ENCODE peak calls at places on chromosomes 3 and 15, in six cellular contexts. O is CD4-positive, alpha-beta T cell; U is H1; E is WTC11; D is activated B cell treated with CpG ODN at 0.5 μM for 24 hours; W is transverse colon. T is an unnamed sample.

GRCh38 chr15:63538876-63539275 is 34.5 kb downstream of the USP3 start:
- DNase-seq in O (no peak), U (no peak), E (no peak), D (no peak), W (no peak), T (no peak)

GRCh38 chr3:176274161-176274560 is 923.1 kb downstream of the TBL1XR1 start:
- DNase-seq in O (no peak), U (no peak), E (no peak), D (no peak), W (no peak), T (no peak)

GRCh38 chr3:179026636-179027035 is 45.0 kb downstream of the ZMAT3 start:
- DNase-seq in O (no peak), U (no peak), E (no peak), D (no peak), W (no peak), T (no peak)

GRCh38 chr3:147906275-147906674 is 497.1 kb downstream of the ZIC1 start:
- DNase-seq in O (no peak), U (no peak), E (no peak), D (no peak), W (no peak), T (no peak)

GRCh38 chr15:57921371-57921770 is 144.1 kb downstream of the ALDH1A2 start:
- DNase-seq in O (no peak), U (no peak), E (no peak), D (no peak), W (no peak), T (no peak)

GRCh38 chr3:151299006-151299405 is 17.6 kb downstream of the GPR87 start:
- DNase-seq in O (no peak), U (no peak), E (no peak), D (no peak), W (no peak), T (no peak)

GRCh38 chr15:40441012-40441735 is 421 bp downstream of the BAHD1 start:
- DNase-seq in O (no peak), U (no peak), E (peak; percentile 75), D (no peak), W (no peak), T (peak; percentile 58)

GRCh38 chr15:80752204-80752603 is 27.0 kb upstream of the CEMIP start:
- DNase-seq in O (no peak), U (no peak), E (no peak), D (no peak), W (no peak), T (no peak)

GRCh38 chr3:60594025-60594424 is 657.2 kb downstream of the FHIT start:
- DNase-seq in O (no peak), U (no peak), E (no peak), D (no peak), W (peak; percentile 35), T (no peak)

GRCh38 chr3:147419062-147419701 is 10.0 kb downstream of the ZIC1 start:
- DNase-seq in O (no peak), U (peak; percentile 92), E (peak; percentile 94), D (no peak), W (no peak), T (no peak)

GRCh38 chr3:172980849-172981248 is 160.2 kb downstream of the SPATA16 start:
- DNase-seq in O (no peak), U (no peak), E (no peak), D (no peak), W (no peak), T (no peak)

GRCh38 chr3:172981407-172981983 is 159.5 kb downstream of the SPATA16 start:
- DNase-seq in O (no peak), U (no peak), E (no peak), D (no peak), W (no peak), T (no peak)

GRCh38 chr3:172984938-172985337 is 156.1 kb downstream of the SPATA16 start:
- DNase-seq in O (no peak), U (no peak), E (no peak), D (no peak), W (no peak), T (no peak)

GRCh38 chr3:172987268-172987667 is 153.8 kb downstream of the SPATA16 start:
- DNase-seq in O (no peak), U (no peak), E (peak; percentile 28), D (no peak), W (no peak), T (no peak)

GRCh38 chr3:172982731-172983364 is 158.2 kb downstream of the SPATA16 start:
- DNase-seq in O (no peak), U (no peak), E (no peak), D (no peak), W (no peak), T (no peak)
- TF ChIP-seq CTCF in O (no peak), U (no peak), E (no peak), D (no peak), W (no peak), T (no peak)

DNA sequence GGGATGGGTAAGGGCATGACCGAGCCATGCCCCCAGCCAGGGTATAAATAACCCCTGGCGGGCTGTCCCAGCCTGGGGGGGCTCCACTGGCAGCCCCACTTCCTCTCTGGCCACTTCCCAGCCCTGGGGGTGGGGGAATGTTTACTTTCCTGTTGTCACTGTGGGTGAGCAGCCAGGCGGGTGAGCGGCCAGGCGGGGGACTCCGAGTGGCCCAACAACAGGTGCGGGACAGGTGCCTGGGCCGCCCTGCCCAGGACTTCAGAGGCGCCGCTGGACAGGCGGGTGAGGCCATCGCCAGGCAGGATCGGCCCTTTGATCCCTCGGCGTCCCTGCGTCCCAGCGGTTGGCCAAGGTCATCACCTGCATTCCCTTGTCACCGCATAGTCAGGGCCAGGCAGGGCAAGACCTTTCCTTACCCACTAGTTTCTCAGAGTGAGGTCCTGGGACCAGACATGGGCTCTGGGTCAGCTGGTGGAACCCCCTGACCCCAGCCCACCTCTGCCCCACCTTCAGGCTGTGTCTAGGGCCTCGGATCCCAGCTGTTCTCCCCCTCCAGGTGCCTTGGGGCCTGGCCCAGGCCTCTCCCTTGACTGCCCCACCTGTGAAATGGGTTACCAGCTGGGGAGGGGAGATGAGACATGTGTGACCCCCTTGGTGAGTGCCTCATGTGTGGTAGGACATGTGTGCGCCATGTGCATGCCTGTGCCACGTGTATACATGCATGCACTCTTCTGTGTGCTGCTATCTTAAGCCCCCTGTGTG is 16.6 kb downstream of the SEMA3F start:
- DNase-seq in O (no peak), U (no peak), E (no peak), D (no peak), W (peak; percentile 60), T (no peak)
- TF ChIP-seq CTCF in O (no peak), U (no peak), E (no peak), D (no peak), W (no peak), T (no peak)

GRCh38 chr3:126937533-126938432 is 45.1 kb upstream of the PLXNA1 start:
- DNase-seq in O (no peak), U (no peak), E (no peak), D (no peak), W (no peak), T (no peak)

GRCh38 chr3:126936853-126937395 is 46.0 kb upstream of the PLXNA1 start:
- DNase-seq in O (no peak), U (no peak), E (no peak), D (no peak), W (no peak), T (no peak)

GRCh38 chr3:126938520-126939346 is 44.2 kb upstream of the PLXNA1 start:
- DNase-seq in O (no peak), U (no peak), E (no peak), D (no peak), W (peak; percentile 26), T (no peak)

GRCh38 chr3:126941721-126942270 is 41.1 kb upstream of the PLXNA1 start:
- DNase-seq in O (no peak), U (no peak), E (no peak), D (no peak), W (no peak), T (no peak)

DNA sequence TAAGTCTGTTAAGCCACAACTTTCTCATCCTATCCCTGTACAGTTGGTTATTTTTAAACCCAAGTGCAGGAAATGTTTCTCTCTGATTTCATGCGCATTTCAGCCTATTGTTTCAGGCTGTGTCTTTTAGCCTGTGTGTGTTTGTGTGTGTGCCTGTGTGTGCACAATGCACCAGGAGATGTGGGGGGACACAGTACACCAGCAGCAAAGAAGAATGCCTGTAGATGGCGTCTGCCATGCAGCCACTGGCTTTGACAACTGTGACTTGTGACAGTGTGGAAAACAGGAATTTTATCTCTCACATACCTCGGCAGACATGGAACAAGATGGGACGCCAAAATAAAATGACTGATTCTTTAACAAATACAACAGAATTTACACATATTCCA is 43.6 kb upstream of the PLXNA1 start:
- DNase-seq in O (no peak), U (no peak), E (no peak), D (no peak), W (no peak), T (no peak)
- TF ChIP-seq CTCF in O (no peak), U (peak; percentile 50), E (no peak), D (no peak), W (no peak), T (peak; percentile 34)

GRCh38 chr15:73965094-73965729 is 26.9 kb downstream of the STOML1 start:
- DNase-seq in O (no peak), U (no peak), E (peak; percentile 56), D (no peak), W (no peak), T (no peak)
- TF ChIP-seq CTCF in O (peak; percentile 55), U (no peak), E (no peak), D (no peak), W (no peak), T (no peak)

GRCh38 chr15:99343836-99344551 is 92.7 kb downstream of the LRRC28 start:
- DNase-seq in O (peak; percentile 33), U (peak; percentile 21), E (peak; percentile 66), D (peak; percentile 20), W (peak; percentile 15), T (no peak)
- TF ChIP-seq CTCF in O (peak; percentile 74), U (peak; percentile 91), E (peak; percentile 31), D (no peak), W (peak; percentile 23), T (peak; percentile 26)

GRCh38 chr15:69723404-69724097 is 270.9 kb downstream of the RPLP1 start:
- DNase-seq in O (no peak), U (no peak), E (peak; percentile 28), D (no peak), W (no peak), T (no peak)
- TF ChIP-seq CTCF in O (no peak), U (peak; percentile 42), E (no peak), D (no peak), W (no peak), T (peak; percentile 38)

DNA sequence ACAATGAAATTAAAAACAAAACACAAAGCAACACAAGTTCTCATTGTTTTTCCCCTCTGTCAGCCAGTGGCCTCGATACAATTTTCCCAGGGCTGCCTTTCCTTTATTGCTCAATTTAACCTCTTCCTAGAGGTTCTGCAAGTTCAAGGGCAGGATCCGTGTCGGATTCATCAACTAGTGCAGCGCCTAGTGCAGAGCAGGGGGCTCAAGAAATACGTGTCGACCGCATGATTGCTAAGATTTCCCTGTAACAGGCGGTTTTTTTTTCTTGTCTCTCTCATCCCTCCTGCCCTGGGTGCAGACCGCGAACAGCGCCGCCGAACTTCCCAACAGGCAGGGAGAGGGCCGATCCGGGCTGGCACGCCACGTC is 1.4 kb upstream of the BHLHE40 start:
- DNase-seq in O (peak; percentile 19), U (no peak), E (no peak), D (no peak), W (no peak), T (no peak)
- TF ChIP-seq CTCF in O (no peak), U (no peak), E (no peak), D (no peak), W (no peak), T (no peak)

GRCh38 chr3:126945171-126945721 is 37.7 kb upstream of the PLXNA1 start:
- DNase-seq in O (no peak), U (no peak), E (peak; percentile 40), D (no peak), W (no peak), T (no peak)
- TF ChIP-seq CTCF in O (no peak), U (peak; percentile 65), E (no peak), D (no peak), W (no peak), T (no peak)